ENCODE peak calls at places on chromosomes 7 and 10, in five cellular contexts. F, H, Y, T and N are unnamed samples.

GRCh38 chr10:132392811-132393694 is 3.9 kb upstream of the PWWP2B start:
- DNase-seq in T (no peak), F (peak), H (no peak), Y (no peak), N (no peak)

GRCh38 chr10:31288961-31289360 is 30.1 kb upstream of the ZEB1 start:
- DNase-seq in H (no peak), F (peak), Y (no peak), T (no peak), N (no peak)

GRCh38 chr10:2980116-2980515 is 87.2 kb upstream of the PFKP start:
- DNase-seq in F (peak), H (no peak), Y (no peak), T (no peak), N (no peak)

GRCh38 chr10:22010973-22011408 is 7.5 kb upstream of the DNAJC1 start:
- DNase-seq in F (peak), T (no peak), Y (no peak), H (peak), N (no peak)

GRCh38 chr7:129298268-129298893 is 73.6 kb downstream of the AHCYL2 start:
- DNase-seq in Y (peak), T (peak), H (peak), F (peak), N (peak)

GRCh38 chr7:3289996-3290395 is 11.1 kb upstream of the SDK1 start:
- DNase-seq in T (no peak), H (no peak), F (peak), Y (no peak), N (no peak)

GRCh38 chr7:41046221-41046761 is 656.6 kb downstream of the INHBA start:
- DNase-seq in Y (no peak), F (peak), T (no peak), H (no peak), N (no peak)

GRCh38 chr10:122703483-122704448 is 4.1 kb upstream of the C10orf120 start:
- DNase-seq in Y (peak), F (peak), H (peak), T (peak), N (peak)

GRCh38 chr10:50832171-50832751 is 53.2 kb downstream of the A1CF start:
- DNase-seq in F (no peak), Y (no peak), H (no peak), T (peak), N (no peak)

GRCh38 chr7:81469299-81470083 is 300.4 kb downstream of the HGF start:
- DNase-seq in H (no peak), T (no peak), F (no peak), Y (no peak), N (no peak)

GRCh38 chr7:3835102-3835501 is 534.0 kb downstream of the SDK1 start:
- DNase-seq in F (no peak), T (no peak), H (no peak), Y (no peak), N (peak)

GRCh38 chr10:84822926-84823325 is 494.5 kb downstream of the CCSER2 start:
- DNase-seq in H (no peak), Y (no peak), F (no peak), T (no peak), N (no peak)

GRCh38 chr7:26449175-26450165 is 157.8 kb downstream of the SNX10 start:
- DNase-seq in T (no peak), Y (no peak), F (peak), H (peak), N (no peak)

DNA sequence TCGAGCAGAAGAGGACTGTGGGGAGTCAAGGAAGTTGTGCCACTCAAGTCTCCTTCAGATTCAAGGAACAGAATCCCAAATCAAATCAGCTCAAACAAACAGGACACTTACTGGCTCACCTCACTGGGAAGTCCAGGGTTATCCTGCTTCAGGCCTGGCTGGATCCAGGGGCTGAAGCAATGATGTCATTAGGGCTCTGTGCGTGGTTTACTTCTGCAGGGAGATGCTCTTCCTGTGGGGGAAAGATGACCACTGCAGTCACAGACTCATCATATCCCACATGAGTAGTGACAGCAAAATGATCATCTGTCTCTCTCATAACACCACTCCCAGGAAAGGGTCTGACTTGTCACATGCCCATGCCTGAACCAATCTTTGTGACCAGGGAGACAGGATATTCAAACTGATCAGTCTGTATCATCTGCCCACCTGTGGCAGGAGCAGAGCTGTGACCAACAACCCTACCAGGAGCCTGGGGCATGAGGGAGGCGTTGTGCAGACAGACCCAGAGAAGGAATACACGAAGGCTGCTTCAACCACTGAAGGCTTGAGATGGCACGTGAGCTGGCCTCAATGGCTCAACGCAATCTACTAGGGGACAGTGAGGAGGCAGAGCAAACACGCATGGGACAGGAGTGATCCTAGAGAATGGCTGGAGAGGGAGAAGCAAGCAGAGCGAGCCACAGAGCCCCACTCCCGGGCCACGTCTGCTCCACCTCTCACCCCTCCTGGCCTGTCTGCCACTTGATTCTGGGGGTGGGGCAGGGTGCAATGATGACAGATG is 27.6 kb upstream of the NANOS1 start:
- DNase-seq in F (no peak), Y (no peak), H (no peak), T (no peak), N (no peak)
- TF ChIP-seq BHLHE40 in F (no peak), Y (no peak), H (no peak), T (no peak), N (no peak)

DNA sequence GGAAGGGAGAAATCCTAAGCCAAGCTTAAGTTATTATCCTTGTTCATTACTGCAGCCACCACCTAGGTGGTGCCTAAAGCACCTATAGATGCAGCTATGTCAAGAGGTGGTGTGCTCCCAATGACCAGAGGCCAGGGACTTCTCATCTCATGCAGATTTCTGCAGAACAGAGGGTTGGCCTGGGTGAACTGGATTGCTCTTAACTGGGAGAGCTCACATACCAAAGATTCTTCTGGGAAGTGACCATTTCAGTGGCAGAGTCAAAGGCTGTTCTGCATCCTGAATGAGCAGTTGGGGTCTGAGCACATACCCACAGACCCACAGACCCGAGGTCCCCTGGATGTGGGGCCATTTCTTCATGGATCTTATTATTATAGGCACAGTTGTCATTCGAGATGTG is 2.1 kb upstream of the CRHR2 start:
- DNase-seq in T (no peak), Y (no peak), F (no peak), H (no peak), N (no peak)
- TF ChIP-seq BHLHE40 in T (no peak), Y (no peak), F (no peak), H (no peak), N (no peak)

GRCh38 chr7:102167254-102167653 is 119.4 kb upstream of the SH2B2 start:
- DNase-seq in Y (no peak), T (no peak), F (no peak), H (no peak), N (no peak)

GRCh38 chr7:102173669-102174068 is 113.0 kb upstream of the SH2B2 start:
- DNase-seq in T (no peak), Y (no peak), F (no peak), H (no peak), N (no peak)

GRCh38 chr7:102165136-102165535 is 121.5 kb upstream of the SH2B2 start:
- DNase-seq in T (no peak), F (no peak), H (no peak), Y (no peak), N (no peak)

GRCh38 chr7:102170417-102170970 is 116.2 kb upstream of the SH2B2 start:
- DNase-seq in Y (no peak), H (no peak), T (no peak), F (no peak), N (no peak)

DNA sequence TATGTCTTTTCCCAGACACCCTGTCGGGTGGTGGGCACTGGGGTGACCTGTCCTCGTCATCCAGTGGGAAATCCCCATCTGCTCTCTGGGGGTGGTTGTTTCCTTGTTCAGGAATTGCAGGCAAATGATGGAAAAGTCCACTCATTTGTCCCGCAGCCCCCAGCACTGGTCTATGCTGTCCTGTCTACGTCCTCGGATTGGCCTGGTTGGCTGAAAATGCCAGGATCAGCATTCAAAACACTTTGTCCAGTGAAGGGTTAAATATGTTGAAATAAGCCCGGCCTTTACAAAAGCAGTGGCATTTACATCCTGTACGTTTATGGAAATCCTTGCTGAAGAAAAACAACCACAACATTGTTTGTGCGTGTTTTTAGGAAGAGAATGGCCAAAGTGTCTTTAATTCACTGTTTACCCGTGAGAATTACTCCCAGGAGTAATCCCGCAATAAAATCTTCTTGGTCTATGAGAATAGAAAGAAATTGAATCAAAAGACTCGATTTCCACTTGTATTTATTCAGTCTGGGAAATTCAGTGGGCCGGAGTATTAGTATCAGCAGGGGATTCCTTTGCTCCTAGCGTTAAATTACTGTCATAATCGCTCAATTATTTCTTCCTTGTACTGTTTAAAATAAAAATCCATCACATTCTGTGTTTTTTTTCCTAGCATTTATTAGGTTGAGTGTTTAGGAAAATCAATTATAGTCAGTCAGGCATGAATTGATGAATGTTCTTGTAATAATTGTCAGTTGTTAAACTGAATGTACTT is 116.8 kb upstream of the SH2B2 start:
- DNase-seq in H (no peak), T (no peak), Y (no peak), F (peak), N (no peak)
- TF ChIP-seq BHLHE40 in H (no peak), T (no peak), Y (no peak), F (no peak), N (no peak)

DNA sequence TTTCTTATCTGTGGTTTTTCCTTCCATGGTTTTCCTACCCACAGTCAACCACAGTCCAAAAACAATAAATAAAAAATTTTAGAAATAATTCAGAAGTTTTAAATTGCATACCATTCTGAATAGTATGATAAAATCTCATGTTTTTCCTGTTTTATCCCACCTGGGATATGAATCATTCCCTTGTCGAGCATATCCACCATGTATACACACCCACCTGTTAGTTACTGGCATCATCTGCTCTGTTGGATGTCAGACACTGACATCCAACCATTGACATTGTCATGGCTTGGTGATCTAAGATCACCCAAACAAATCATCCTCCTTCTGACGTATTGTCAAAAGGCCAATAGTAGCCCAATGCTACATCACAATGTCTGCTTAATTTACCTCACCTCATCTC is 749.8 kb downstream of the TNS3 start:
- DNase-seq in H (no peak), T (no peak), F (no peak), Y (no peak), N (no peak)
- TF ChIP-seq BHLHE40 in H (no peak), T (no peak), F (no peak), Y (no peak), N (no peak)

DNA sequence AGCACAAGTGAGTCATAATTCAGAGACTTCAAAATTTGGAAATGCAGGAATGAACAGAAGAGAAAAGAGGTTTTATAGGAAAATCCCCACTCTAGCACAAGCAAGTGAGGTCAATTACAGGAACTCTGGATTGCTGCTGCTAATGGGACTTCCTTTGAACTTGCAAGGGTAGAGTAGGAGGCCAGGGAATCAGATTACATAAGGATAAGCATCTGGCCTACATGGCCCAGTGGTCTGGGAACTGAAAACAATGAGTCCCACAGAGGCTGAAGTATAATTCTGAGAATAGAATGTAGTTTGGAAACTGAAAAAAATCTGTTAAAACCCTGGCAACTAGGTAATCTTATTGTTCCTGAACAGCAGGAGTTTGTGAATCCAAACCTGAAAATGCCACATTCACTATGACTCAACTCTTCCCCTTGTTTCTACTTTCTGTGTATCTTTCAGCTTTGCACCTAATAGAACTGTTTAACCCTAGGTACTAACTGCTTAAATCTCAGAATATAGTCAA is 66.5 kb downstream of the CTNNA3 start:
- DNase-seq in H (no peak), Y (no peak), F (peak), T (no peak), N (peak)
- TF ChIP-seq BHLHE40 in H (no peak), Y (no peak), F (no peak), T (no peak), N (no peak)

DNA sequence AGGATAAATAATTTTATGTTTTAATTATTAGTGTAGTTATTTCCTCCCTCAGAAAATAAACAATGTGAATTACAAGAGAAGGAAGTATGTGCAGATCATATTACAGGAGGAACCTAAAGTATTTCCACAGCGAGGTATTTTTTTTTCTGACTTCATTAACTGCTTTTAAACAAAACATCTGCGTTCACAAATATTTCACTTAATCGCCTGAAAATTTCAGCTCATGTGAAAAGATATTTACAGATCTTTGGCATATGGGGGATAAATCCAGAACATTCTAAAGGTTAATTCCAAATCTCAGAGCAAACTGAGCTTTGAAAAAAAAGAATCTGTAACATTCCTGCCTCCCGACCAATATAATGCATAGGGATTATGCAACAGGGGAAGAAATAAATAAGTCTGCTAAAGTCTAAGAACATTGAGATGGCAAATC is 39.3 kb downstream of the NT5C2 start:
- DNase-seq in F (peak), Y (no peak), T (peak), H (peak), N (no peak)
- TF ChIP-seq BHLHE40 in F (no peak), Y (no peak), T (no peak), H (no peak), N (no peak)

GRCh38 chr10:43295436-43295835 is 28.6 kb upstream of the RASGEF1A start:
- DNase-seq in H (no peak), Y (no peak), T (no peak), F (no peak), N (no peak)

GRCh38 chr10:43292745-43293676 is 26.1 kb upstream of the RASGEF1A start:
- DNase-seq in Y (peak), T (peak), H (peak), F (peak), N (peak)

GRCh38 chr10:43294892-43295291 is 28.0 kb upstream of the RASGEF1A start:
- DNase-seq in Y (no peak), F (no peak), H (no peak), T (no peak), N (no peak)

GRCh38 chr10:43293677-43294057 is 26.8 kb upstream of the RASGEF1A start:
- DNase-seq in H (no peak), F (no peak), Y (no peak), T (no peak), N (no peak)

DNA sequence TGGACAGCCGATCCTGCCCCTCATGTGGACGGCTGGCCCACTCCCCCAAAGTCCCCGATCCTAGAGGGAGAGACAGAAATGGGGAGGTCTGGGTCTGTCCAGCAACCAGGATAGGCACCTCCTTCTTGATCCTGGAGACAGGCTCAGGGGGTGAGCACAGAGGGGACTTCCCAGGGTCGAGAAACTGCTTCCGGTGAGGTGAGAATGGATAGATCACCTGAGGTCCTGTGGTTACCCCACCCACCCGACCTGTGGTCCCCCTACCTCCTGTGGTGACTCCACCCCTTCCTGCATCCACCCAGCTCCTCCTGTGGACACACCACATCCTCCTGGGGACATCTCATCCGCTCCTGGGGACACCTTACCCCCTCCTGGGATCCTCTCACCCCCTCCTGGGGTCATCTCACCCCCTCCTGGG is 27.4 kb upstream of the RASGEF1A start:
- DNase-seq in H (no peak), Y (no peak), F (no peak), T (no peak), N (no peak)
- TF ChIP-seq BHLHE40 in H (no peak), Y (no peak), F (no peak), T (no peak), N (no peak)

GRCh38 chr10:119370972-119371703 is 163.8 kb downstream of the GRK5 start:
- DNase-seq in T (no peak), Y (no peak), H (no peak), F (peak), N (no peak)
- TF ChIP-seq BHLHE40 in T (no peak), Y (no peak), H (no peak), F (peak), N (no peak)

GRCh38 chr10:93850484-93851015 is 43.2 kb upstream of the SLC35G1 start:
- DNase-seq in Y (no peak), T (no peak), F (no peak), H (no peak), N (no peak)

GRCh38 chr10:93851169-93851568 is 42.6 kb upstream of the SLC35G1 start:
- DNase-seq in T (no peak), H (no peak), F (no peak), Y (no peak), N (no peak)

GRCh38 chr10:93844979-93845626 is 48.7 kb upstream of the SLC35G1 start:
- DNase-seq in T (no peak), Y (no peak), H (no peak), F (no peak), N (no peak)

GRCh38 chr10:93852721-93853120 is 41.1 kb upstream of the SLC35G1 start:
- DNase-seq in T (no peak), F (no peak), H (no peak), Y (no peak), N (no peak)

GRCh38 chr10:93849605-93850004 is 44.2 kb upstream of the SLC35G1 start:
- DNase-seq in T (no peak), H (no peak), F (no peak), Y (no peak), N (no peak)
- TF ChIP-seq BHLHE40 in T (no peak), H (no peak), F (no peak), Y (no peak), N (no peak)